ENCODE peak calls at places on chromosomes 2 and 18, in nine cellular contexts. B is esophagus muscularis mucosa; D is AG20443; J is lung microvascular endothelial cell; X is stimulated activated naive CD4-positive, alpha-beta T cell treated with Interleukin-2 at 50 U/mL for 16 hours; L is HEK293T; R is iris pigment epithelial cell; C is CD4-positive, CD25-positive, alpha-beta regulatory T cell; O is fibroblast of mammary gland. H is an unnamed sample.

GRCh38 chr2:240327566-240327965 is 107.9 kb upstream of the GPC1 start:
- DNase-seq in X (no peak), R (no peak), O (no peak), D (no peak), L (no peak), B (no peak), J (no peak), C (no peak), H (no peak)

GRCh38 chr18:62445386-62445917 is 77.4 kb upstream of the ZCCHC2 start:
- DNase-seq in B (no peak), L (no peak), X (no peak), R (no peak), O (no peak), D (no peak), J (no peak), C (no peak), H (peak)

GRCh38 chr2:171923206-171923605 is 945 bp downstream of the HAT1 start:
- DNase-seq in L (peak), O (peak), X (no peak), D (peak), C (no peak), J (peak), B (no peak), R (peak), H (no peak)

GRCh38 chr2:168490916-168491605 is 35.0 kb downstream of the CERS6 start:
- DNase-seq in L (no peak), X (no peak), O (no peak), J (no peak), D (no peak), B (no peak), C (no peak), R (no peak), H (no peak)

GRCh38 chr2:105143467-105144127 is 97.9 kb upstream of the GPR45 start:
- DNase-seq in C (no peak), R (peak), X (no peak), J (no peak), B (peak), D (peak), O (no peak), L (peak), H (no peak)

GRCh38 chr18:26440644-26441043 is 107.7 kb downstream of the KCTD1 start:
- DNase-seq in R (peak), B (no peak), O (peak), D (no peak), J (peak), X (no peak), L (no peak), C (no peak), H (no peak)

GRCh38 chr2:25740810-25741381 is 67.5 kb upstream of the DTNB start:
- DNase-seq in O (peak), X (no peak), C (no peak), R (peak), D (no peak), L (peak), B (no peak), J (no peak), H (no peak)

GRCh38 chr2:15177103-15177502 is 384.0 kb downstream of the NBAS start:
- DNase-seq in J (no peak), X (peak), O (peak), D (no peak), L (no peak), R (peak), C (peak), B (no peak), H (no peak)

GRCh38 chr2:121768143-121768755 is 12.8 kb downstream of the TSN start:
- DNase-seq in D (no peak), C (no peak), B (no peak), J (no peak), X (no peak), R (no peak), O (no peak), L (no peak), H (no peak)

GRCh38 chr18:52422985-52423601 is 83.1 kb downstream of the DCC start:
- DNase-seq in D (no peak), B (no peak), L (no peak), C (no peak), X (no peak), J (no peak), R (no peak), O (no peak), H (no peak)

GRCh38 chr2:67970071-67970470 is 92.7 kb downstream of the C1D start:
- DNase-seq in C (no peak), B (no peak), J (no peak), X (no peak), D (no peak), O (no peak), L (no peak), R (no peak), H (no peak)

GRCh38 chr2:198376677-198377076 is 572.3 kb downstream of the PLCL1 start:
- DNase-seq in J (no peak), R (peak), L (no peak), B (no peak), D (no peak), X (no peak), O (peak), C (no peak), H (no peak)

GRCh38 chr2:112630268-112630667 is 15.5 kb upstream of the SLC20A1 start:
- DNase-seq in J (no peak), R (no peak), X (no peak), C (no peak), L (no peak), B (peak), O (no peak), D (no peak), H (no peak)

GRCh38 chr2:8405334-8405733 is 276.5 kb upstream of the ID2 start:
- DNase-seq in R (no peak), O (no peak), D (no peak), L (no peak), B (no peak), J (no peak), X (no peak), C (no peak), H (no peak)

GRCh38 chr2:96315400-96316071 is 9.6 kb upstream of the ITPRIPL1 start:
- DNase-seq in X (peak), J (peak), C (no peak), L (no peak), B (no peak), R (peak), D (peak), O (peak), H (no peak)

H was measured in NCI-H1417 treated with DMSO at 0.1 percent for 48 hours.